ENCODE peak calls at places on chromosomes 5 and 9, in four cellular contexts. Z is brain pericyte, U is Calu3, J is lower leg skin. V is an unnamed sample.

GRCh38 chr5:11946317-11946716 is 42.1 kb upstream of the CTNND2 start:
- DNase-seq in J (no peak), U (no peak), Z (no peak), V (no peak)

GRCh38 chr9:22112870-22113846 is 104.1 kb upstream of the CDKN2B start:
- DNase-seq in J (no peak), Z (no peak), U (no peak), V (no peak)

GRCh38 chr5:159107308-159107707 is 7.6 kb upstream of the EBF1 start:
- DNase-seq in J (no peak), Z (no peak), U (no peak), V (no peak)

GRCh38 chr5:1975898-1976765 is 93.4 kb upstream of the IRX4 start:
- DNase-seq in Z (no peak), J (peak), U (no peak), V (no peak)

GRCh38 chr5:159469496-159470370 is 139.4 kb upstream of the IL12B start:
- DNase-seq in J (no peak), Z (no peak), U (peak), V (no peak)

GRCh38 chr5:177183766-177184165 is 50.2 kb downstream of the NSD1 start:
- DNase-seq in J (no peak), U (no peak), Z (no peak), V (no peak)

GRCh38 chr5:56900858-56901578 is 8.4 kb upstream of the SETD9 start:
- DNase-seq in J (no peak), Z (no peak), U (peak), V (no peak)

GRCh38 chr5:146052780-146053179 is 52.6 kb downstream of the PLAC8L1 start:
- DNase-seq in U (peak), J (no peak), Z (no peak), V (no peak)

GRCh38 chr9:81669011-81669739 is 20.2 kb downstream of the TLE1 start:
- DNase-seq in J (no peak), U (no peak), Z (no peak), V (no peak)

GRCh38 chr9:80797841-80798688 is 891.3 kb downstream of the TLE1 start:
- DNase-seq in J (no peak), U (no peak), Z (peak), V (no peak)

GRCh38 chr5:35876922-35877321 is 20.2 kb downstream of the IL7R start:
- DNase-seq in U (no peak), Z (no peak), J (no peak), V (no peak)

GRCh38 chr9:92550765-92551164 is 15.0 kb upstream of the ECM2 start:
- DNase-seq in U (no peak), Z (no peak), J (no peak), V (no peak)

GRCh38 chr5:151480384-151480783 is 33.0 kb downstream of the SLC36A1 start:
- DNase-seq in J (no peak), Z (no peak), U (no peak), V (no peak)

GRCh38 chr5:39584921-39585320 is 160.1 kb upstream of the DAB2 start:
- DNase-seq in Z (no peak), U (no peak), J (no peak), V (no peak)

GRCh38 chr5:97554992-97555981 is 372.2 kb upstream of the RIOK2 start:
- DNase-seq in J (no peak), Z (no peak), U (no peak), V (no peak)

GRCh38 chr5:151141535-151141934 is 16.0 kb downstream of the ANXA6 start:
- DNase-seq in J (no peak), U (no peak), Z (no peak), V (peak)